ENCODE peak calls at places on chromosomes 4 and X, in four cellular contexts. One of them, this sample, is unnamed.

GRCh38 chrX:154409222-154409871 is at the start of gene DNASE1L1:
- DNase-seq in CD4-positive, alpha-beta T cell: no peak
- DNase-seq in GM12878: no peak
- DNase-seq in MG63: peak; percentile 95
- DNase-seq in this sample: no peak

GRCh38 chr4:144562019-144562740 is 83.8 kb upstream of the HHIP start:
- DNase-seq in CD4-positive, alpha-beta T cell: no peak
- DNase-seq in GM12878: no peak
- DNase-seq in MG63: no peak
- DNase-seq in this sample: no peak

GRCh38 chrX:29560065-29560464 is 655.3 kb upstream of the MAGEB2 start:
- DNase-seq in CD4-positive, alpha-beta T cell: no peak
- DNase-seq in GM12878: no peak
- DNase-seq in MG63: no peak
- DNase-seq in this sample: no peak

GRCh38 chr4:40238700-40239548 is 42.1 kb downstream of the RHOH start:
- DNase-seq in CD4-positive, alpha-beta T cell: peak; percentile 63
- DNase-seq in GM12878: no peak
- DNase-seq in MG63: no peak
- DNase-seq in this sample: peak; percentile 46

GRCh38 chr4:155911905-155912304 is 8.4 kb downstream of the TDO2 start:
- DNase-seq in CD4-positive, alpha-beta T cell: no peak
- DNase-seq in GM12878: no peak
- DNase-seq in MG63: no peak
- DNase-seq in this sample: no peak

GRCh38 chrX:110218591-110218990 is 99.3 kb downstream of the AMMECR1 start:
- DNase-seq in CD4-positive, alpha-beta T cell: no peak
- DNase-seq in GM12878: no peak
- DNase-seq in MG63: no peak
- DNase-seq in this sample: no peak

GRCh38 chr4:104064650-104065577 is 345.1 kb upstream of the TACR3 start:
- DNase-seq in CD4-positive, alpha-beta T cell: no peak
- DNase-seq in GM12878: peak; percentile 23
- DNase-seq in MG63: peak; percentile 2
- DNase-seq in this sample: no peak

GRCh38 chr4:82559735-82560120 is 2.1 kb downstream of the TMEM150C start:
- DNase-seq in CD4-positive, alpha-beta T cell: no peak
- DNase-seq in GM12878: no peak
- DNase-seq in MG63: no peak
- DNase-seq in this sample: no peak

GRCh38 chr4:123603165-123603564 is 206.6 kb downstream of the SPRY1 start:
- DNase-seq in CD4-positive, alpha-beta T cell: no peak
- DNase-seq in GM12878: no peak
- DNase-seq in MG63: peak; percentile 47
- DNase-seq in this sample: no peak

GRCh38 chr4:181672751-181673150 is 570.5 kb upstream of the TENM3 start:
- DNase-seq in CD4-positive, alpha-beta T cell: no peak
- DNase-seq in GM12878: no peak
- DNase-seq in MG63: no peak
- DNase-seq in this sample: no peak

GRCh38 chr4:35591035-35591434 is 653.3 kb downstream of the ARAP2 start:
- DNase-seq in CD4-positive, alpha-beta T cell: no peak
- DNase-seq in GM12878: no peak
- DNase-seq in MG63: no peak
- DNase-seq in this sample: no peak

GRCh38 chr4:152431287-152431686 is 104.6 kb downstream of the FBXW7 start:
- DNase-seq in CD4-positive, alpha-beta T cell: no peak
- DNase-seq in GM12878: no peak
- DNase-seq in MG63: no peak
- DNase-seq in this sample: no peak

GRCh38 chr4:73866236-73866635 is 3.0 kb upstream of the CXCL1 start:
- DNase-seq in CD4-positive, alpha-beta T cell: no peak
- DNase-seq in GM12878: no peak
- DNase-seq in MG63: no peak
- DNase-seq in this sample: no peak

GRCh38 chr4:136526517-136526916 is 1005.8 kb downstream of the PCDH18 start:
- DNase-seq in CD4-positive, alpha-beta T cell: no peak
- DNase-seq in GM12878: no peak
- DNase-seq in MG63: no peak
- DNase-seq in this sample: no peak

GRCh38 chrX:11180571-11180970 is 69.4 kb downstream of the HCCS start:
- DNase-seq in CD4-positive, alpha-beta T cell: no peak
- DNase-seq in GM12878: no peak
- DNase-seq in MG63: no peak
- DNase-seq in this sample: no peak

GRCh38 chr4:87240341-87240740 is 19.9 kb upstream of the KLHL8 start:
- DNase-seq in CD4-positive, alpha-beta T cell: no peak
- DNase-seq in GM12878: no peak
- DNase-seq in MG63: no peak
- DNase-seq in this sample: no peak

GRCh38 chrX:150363561-150364346 is 637 bp downstream of the MAMLD1 start:
- DNase-seq in CD4-positive, alpha-beta T cell: no peak
- DNase-seq in GM12878: no peak
- DNase-seq in MG63: peak; percentile 64
- DNase-seq in this sample: no peak

GRCh38 chr4:82629238-82630000 is 67.6 kb upstream of the TMEM150C start:
- DNase-seq in CD4-positive, alpha-beta T cell: no peak
- DNase-seq in GM12878: no peak
- DNase-seq in MG63: peak; percentile 12
- DNase-seq in this sample: no peak

GRCh38 chr4:85084371-85085170 is 118.1 kb upstream of the WDFY3 start:
- DNase-seq in CD4-positive, alpha-beta T cell: no peak
- DNase-seq in GM12878: no peak
- DNase-seq in MG63: no peak
- DNase-seq in this sample: no peak

GRCh38 chrX:40092808-40093435 is 4.8 kb downstream of the BCOR start:
- DNase-seq in CD4-positive, alpha-beta T cell: no peak
- DNase-seq in GM12878: no peak
- DNase-seq in MG63: no peak
- DNase-seq in this sample: no peak

GRCh38 chr4:721261-722171 is 15.9 kb downstream of the PCGF3 start:
- DNase-seq in CD4-positive, alpha-beta T cell: no peak
- DNase-seq in GM12878: no peak
- DNase-seq in MG63: no peak
- DNase-seq in this sample: no peak

GRCh38 chrX:67583171-67583570 is 39.4 kb downstream of the AR start:
- DNase-seq in CD4-positive, alpha-beta T cell: no peak
- DNase-seq in GM12878: no peak
- DNase-seq in MG63: no peak
- DNase-seq in this sample: no peak

GRCh38 chr4:1752284-1753041 is 31.1 kb downstream of the TACC3 start:
- DNase-seq in CD4-positive, alpha-beta T cell: no peak
- DNase-seq in GM12878: no peak
- DNase-seq in MG63: no peak
- DNase-seq in this sample: no peak

GRCh38 chr4:57109847-57110634 is at the start of gene IGFBP7:
- DNase-seq in CD4-positive, alpha-beta T cell: no peak
- DNase-seq in GM12878: no peak
- DNase-seq in MG63: peak; percentile 72
- DNase-seq in this sample: no peak

GRCh38 chr4:85475631-85476233 is 782 bp downstream of the ARHGAP24 start:
- DNase-seq in CD4-positive, alpha-beta T cell: no peak
- DNase-seq in GM12878: no peak
- DNase-seq in MG63: peak; percentile 16
- DNase-seq in this sample: no peak

GRCh38 chrX:72026341-72027023 is 105.2 kb downstream of the RTL5 start:
- DNase-seq in CD4-positive, alpha-beta T cell: no peak
- DNase-seq in GM12878: no peak
- DNase-seq in MG63: no peak
- DNase-seq in this sample: no peak

GRCh38 chrX:3697701-3698279 is 15.7 kb downstream of the PRKX start:
- DNase-seq in CD4-positive, alpha-beta T cell: no peak
- DNase-seq in GM12878: no peak
- DNase-seq in MG63: no peak
- DNase-seq in this sample: no peak

GRCh38 chr4:7384003-7384928 is 50.5 kb downstream of the PSAPL1 start:
- DNase-seq in CD4-positive, alpha-beta T cell: no peak
- DNase-seq in GM12878: no peak
- DNase-seq in MG63: no peak
- DNase-seq in this sample: no peak

GRCh38 chr4:845836-846251 is 19.9 kb upstream of the CPLX1 start:
- DNase-seq in CD4-positive, alpha-beta T cell: no peak
- DNase-seq in GM12878: no peak
- DNase-seq in MG63: no peak
- DNase-seq in this sample: no peak

GRCh38 chr4:128769011-128769410 is 40.5 kb upstream of the JADE1 start:
- DNase-seq in CD4-positive, alpha-beta T cell: no peak
- DNase-seq in GM12878: no peak
- DNase-seq in MG63: no peak
- DNase-seq in this sample: no peak

GRCh38 chr4:153497091-153497531 is 31.0 kb downstream of the TMEM131L start:
- DNase-seq in CD4-positive, alpha-beta T cell: peak; percentile 45
- DNase-seq in GM12878: no peak
- DNase-seq in MG63: no peak
- DNase-seq in this sample: no peak